ENCODE peak calls at places on chromosomes 5 and 9, in four cellular contexts. O is hepatic stellate cell, G is astrocyte of the cerebellum, X is substantia nigra. S is an unnamed sample.

GRCh38 chr5:138722518-138722917 is 30.7 kb upstream of the CTNNA1 start:
- DNase-seq in O (no peak), G (no peak), X (no peak), S (no peak)

GRCh38 chr5:149040421-149040820 is 22.4 kb downstream of the SH3TC2 start:
- DNase-seq in O (no peak), G (no peak), X (no peak), S (no peak)

GRCh38 chr5:82163459-82164108 is 114.6 kb downstream of the RPS23 start:
- DNase-seq in O (no peak), G (no peak), X (no peak), S (no peak)

GRCh38 chr5:10509593-10509992 is 54.3 kb upstream of the ANKRD33B start:
- DNase-seq in O (no peak), G (no peak), X (no peak), S (no peak)

GRCh38 chr9:5452286-5452609 is 1.9 kb downstream of the CD274 start:
- DNase-seq in O (no peak), G (no peak), X (no peak), S (no peak)

GRCh38 chr9:6779417-6780241 is 21.9 kb downstream of the KDM4C start:
- DNase-seq in O (peak; percentile 26), G (no peak), X (no peak), S (no peak)

GRCh38 chr5:13859285-13859684 is 85.2 kb downstream of the DNAH5 start:
- DNase-seq in O (no peak), G (no peak), X (no peak), S (no peak)

GRCh38 chr9:17810728-17811634 is 232.1 kb downstream of the SH3GL2 start:
- DNase-seq in O (peak; percentile 34), G (peak; percentile 49), X (peak; percentile 20), S (no peak)

GRCh38 chr9:91421022-91421765 is 2.4 kb downstream of the NFIL3 start:
- DNase-seq in O (peak; percentile 60), G (no peak), X (no peak), S (no peak)

GRCh38 chr5:124057161-124057814 is 545.3 kb downstream of the CSNK1G3 start:
- DNase-seq in O (no peak), G (no peak), X (peak; percentile 5), S (peak; percentile 21)

GRCh38 chr9:121772600-121773285 is 121.3 kb downstream of the DAB2IP start:
- DNase-seq in O (no peak), G (no peak), X (peak; percentile 66), S (no peak)

GRCh38 chr5:1544294-1545010 is 20.7 kb upstream of the LPCAT1 start:
- DNase-seq in O (no peak), G (no peak), X (no peak), S (no peak)

GRCh38 chr9:110099236-110099741 is 108.7 kb downstream of the C9orf152 start:
- DNase-seq in O (no peak), G (peak; percentile 67), X (no peak), S (no peak)

GRCh38 chr5:57386958-57387357 is 95.7 kb downstream of the ACTBL2 start:
- DNase-seq in O (peak; percentile 47), G (peak; percentile 26), X (no peak), S (no peak)

GRCh38 chr9:97911970-97912369 is 10.3 kb downstream of the TRMO start:
- DNase-seq in O (no peak), G (no peak), X (no peak), S (no peak)